ENCODE peak calls at places on chromosomes 13 and 19, in nine cellular contexts. M, Y, L, A, X, J, F, K and O are unnamed samples.
A peak's percentile ranks its signal among the peaks of the same experiment; 100 is the strongest.

GRCh38 chr19:49335784-49336481 is 727 bp downstream of the CD37 start:
- DNase-seq in M (no peak), Y (peak; percentile 50), L (no peak), A (peak; percentile 41), X (no peak), J (no peak), F (no peak), K (no peak), O (no peak)

GRCh38 chr13:112959206-112959605 is 9.8 kb upstream of the MCF2L start:
- DNase-seq in M (no peak), Y (no peak), L (no peak), A (no peak), X (no peak), J (no peak), F (no peak), K (no peak), O (no peak)

GRCh38 chr19:43618921-43619261 is 538 bp downstream of the ZNF428 start:
- DNase-seq in M (no peak), Y (no peak), L (no peak), A (no peak), X (no peak), J (peak; percentile 26), F (peak; percentile 65), K (no peak), O (no peak)

GRCh38 chr13:99282264-99283231 is 24.4 kb upstream of the GPR18 start:
- DNase-seq in M (no peak), Y (peak; percentile 58), L (peak; percentile 68), A (peak; percentile 73), X (no peak), J (no peak), F (no peak), K (no peak), O (no peak)

GRCh38 chr13:102710261-102710679 is 15.4 kb upstream of the METTL21C start:
- DNase-seq in M (peak; percentile 77), Y (no peak), L (no peak), A (no peak), X (peak; percentile 40), J (no peak), F (no peak), K (no peak), O (no peak)

GRCh38 chr19:18768046-18768771 is 22.9 kb downstream of the COMP start:
- DNase-seq in M (no peak), Y (no peak), L (no peak), A (no peak), X (no peak), J (no peak), F (no peak), K (no peak), O (no peak)

GRCh38 chr13:78608705-78609463 is 5.5 kb upstream of the POU4F1 start:
- DNase-seq in M (no peak), Y (no peak), L (no peak), A (no peak), X (peak; percentile 4), J (no peak), F (no peak), K (no peak), O (no peak)

GRCh38 chr13:33230178-33230881 is 55.2 kb downstream of the STARD13 start:
- DNase-seq in M (no peak), Y (no peak), L (no peak), A (no peak), X (peak; percentile 56), J (no peak), F (no peak), K (no peak), O (no peak)

GRCh38 chr13:48159436-48160225 is 64.7 kb upstream of the MED4 start:
- DNase-seq in M (no peak), Y (no peak), L (no peak), A (no peak), X (no peak), J (no peak), F (no peak), K (no peak), O (no peak)

GRCh38 chr19:51688665-51689571 is 4.2 kb upstream of the SPACA6 start:
- DNase-seq in M (peak; percentile 74), Y (no peak), L (no peak), A (no peak), X (peak; percentile 96), J (peak; percentile 90), F (peak; percentile 95), K (no peak), O (peak; percentile 77)

GRCh38 chr19:34577531-34578101 is 96.1 kb downstream of the WTIP start:
- DNase-seq in M (no peak), Y (no peak), L (no peak), A (no peak), X (no peak), J (no peak), F (no peak), K (no peak), O (no peak)

GRCh38 chr13:110411316-110412105 is 104.4 kb downstream of the COL4A2 start:
- DNase-seq in M (no peak), Y (no peak), L (no peak), A (no peak), X (no peak), J (no peak), F (no peak), K (no peak), O (no peak)

GRCh38 chr13:112450567-112451240 is 74.5 kb downstream of the SPACA7 start:
- DNase-seq in M (no peak), Y (no peak), L (no peak), A (no peak), X (no peak), J (peak; percentile 11), F (no peak), K (no peak), O (no peak)

GRCh38 chr13:42487221-42487620 is 86.7 kb upstream of the TNFSF11 start:
- DNase-seq in M (no peak), Y (no peak), L (no peak), A (no peak), X (no peak), J (no peak), F (no peak), K (no peak), O (no peak)

GRCh38 chr13:99436013-99436412 is 65.3 kb upstream of the TM9SF2 start:
- DNase-seq in M (no peak), Y (no peak), L (no peak), A (no peak), X (no peak), J (no peak), F (peak; percentile 37), K (no peak), O (no peak)

GRCh38 chr13:42355118-42355840 is 83.3 kb downstream of the AKAP11 start:
- DNase-seq in M (no peak), Y (peak; percentile 72), L (peak; percentile 76), A (peak; percentile 75), X (no peak), J (no peak), F (no peak), K (no peak), O (no peak)

GRCh38 chr19:8459520-8460260 is 14.9 kb downstream of the HNRNPM start:
- DNase-seq in M (no peak), Y (no peak), L (no peak), A (no peak), X (peak; percentile 69), J (no peak), F (no peak), K (no peak), O (no peak)

GRCh38 chr19:42816901-42817300 is 51.4 kb upstream of the PSG8 start:
- DNase-seq in M (no peak), Y (no peak), L (no peak), A (no peak), X (no peak), J (no peak), F (no peak), K (no peak), O (no peak)

GRCh38 chr19:2610637-2611482 is 91.6 kb downstream of the GNG7 start:
- DNase-seq in M (peak; percentile 83), Y (peak; percentile 83), L (peak; percentile 69), A (peak; percentile 80), X (peak; percentile 89), J (peak; percentile 90), F (peak; percentile 96), K (peak; percentile 80), O (peak; percentile 95)

DNA sequence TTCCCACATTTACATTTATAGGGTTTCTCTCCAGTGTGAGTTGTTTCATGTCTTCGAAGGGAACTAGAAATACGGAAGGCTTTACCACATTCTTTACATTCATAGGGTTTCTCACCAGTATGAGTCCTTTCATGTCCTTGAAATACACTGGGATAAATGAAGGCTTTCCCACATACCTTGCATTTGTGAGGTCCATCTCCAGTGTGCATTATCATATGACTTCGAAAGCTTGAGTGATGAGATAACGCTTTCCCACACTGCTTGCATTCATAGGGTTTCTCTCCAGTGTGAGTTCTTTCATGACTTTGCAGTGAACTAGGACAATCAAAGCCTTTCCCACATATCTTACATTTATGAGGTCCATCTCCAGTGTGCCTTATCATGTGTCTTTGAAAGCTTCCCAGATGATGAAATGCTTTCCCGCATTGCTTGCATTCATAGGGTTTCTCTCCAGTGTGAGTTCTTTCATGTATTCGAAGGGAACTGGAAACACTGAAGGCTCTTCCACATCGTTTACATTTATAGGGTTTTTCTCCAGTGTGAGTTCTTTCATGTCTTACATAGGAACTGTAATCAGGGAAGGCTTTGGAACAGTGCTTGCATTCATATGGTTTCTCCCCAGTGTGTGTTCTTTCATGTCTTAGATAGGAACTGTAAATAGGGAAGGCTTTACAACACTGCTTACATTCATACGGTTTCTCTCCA is 15.1 kb downstream of the ZNF442 start:
- DNase-seq in M (no peak), Y (no peak), L (no peak), A (no peak), X (peak; percentile 3), J (no peak), F (no peak), K (no peak), O (no peak)
- H3K9me3 ChIP-seq in M (peaks cover 47% of the 10 kb centered on the region), Y (peaks cover 32% of the 10 kb centered on the region), L (peaks cover 9% of the 10 kb centered on the region), A (no peaks in the 10 kb centered on the region), X (peaks cover 2% of the 10 kb centered on the region), J (peaks cover 98% of the 10 kb centered on the region), F (peaks cover 50% of the 10 kb centered on the region), K (peaks cover 68% of the 10 kb centered on the region), O (peaks cover 43% of the 10 kb centered on the region)

GRCh38 chr19:41321204-41321599 is 11.2 kb downstream of the CCDC97 start:
- DNase-seq in M (no peak), Y (no peak), L (no peak), A (no peak), X (no peak), J (no peak), F (no peak), K (no peak), O (no peak)
- H3K36me3 ChIP-seq in M (peaks cover 3% of the 10 kb centered on the region), Y (peaks cover 31% of the 10 kb centered on the region), L (peaks cover 31% of the 10 kb centered on the region), A (peaks cover 68% of the 10 kb centered on the region), X (peaks cover 16% of the 10 kb centered on the region), J (peaks cover 49% of the 10 kb centered on the region), F (no peaks in the 10 kb centered on the region), K (peaks cover 53% of the 10 kb centered on the region), O (peaks cover 28% of the 10 kb centered on the region)

GRCh38 chr19:17590780-17591688 is 35.6 kb downstream of the COLGALT1 start:
- DNase-seq in M (no peak), Y (no peak), L (no peak), A (no peak), X (no peak), J (no peak), F (no peak), K (no peak), O (no peak)
- H3K9me3 ChIP-seq in M (no peaks in the 10 kb centered on the region), Y (no peaks in the 10 kb centered on the region), L (no peaks in the 10 kb centered on the region), A (no peaks in the 10 kb centered on the region), X (no peaks in the 10 kb centered on the region), J (no peaks in the 10 kb centered on the region), F (no peaks in the 10 kb centered on the region), K (no peaks in the 10 kb centered on the region), O (no peaks in the 10 kb centered on the region)

GRCh38 chr19:38499532-38499931 is 66.0 kb downstream of the RYR1 start:
- DNase-seq in M (no peak), Y (no peak), L (no peak), A (no peak), X (no peak), J (no peak), F (no peak), K (no peak), O (no peak)
- H3K36me3 ChIP-seq in M (peaks cover 4% of the 10 kb centered on the region), Y (no peaks in the 10 kb centered on the region), L (no peaks in the 10 kb centered on the region), A (no peaks in the 10 kb centered on the region), X (no peaks in the 10 kb centered on the region), J (no peaks in the 10 kb centered on the region), F (no peaks in the 10 kb centered on the region), K (no peaks in the 10 kb centered on the region), O (no peaks in the 10 kb centered on the region)

GRCh38 chr19:37583340-37583739 is 11.3 kb downstream of the ZNF571 start:
- DNase-seq in M (no peak), Y (no peak), L (no peak), A (no peak), X (no peak), J (no peak), F (no peak), K (no peak), O (no peak)
- H3K9me3 ChIP-seq in M (peaks cover 46% of the 10 kb centered on the region), Y (peaks cover 43% of the 10 kb centered on the region), L (no peaks in the 10 kb centered on the region), A (no peaks in the 10 kb centered on the region), X (no peaks in the 10 kb centered on the region), J (peaks cover 47% of the 10 kb centered on the region), F (peaks cover 64% of the 10 kb centered on the region), K (peaks cover 49% of the 10 kb centered on the region), O (peaks cover 2% of the 10 kb centered on the region)